ENCODE peak calls at places on chromosomes 3 and 15, in nine cellular contexts. T, V, N, K, C, W, A, O and M are unnamed samples.

GRCh38 chr3:183252973-183253363 is at the start of gene B3GNT5:
- DNase-seq in T (peak), V (no peak), N (peak), K (no peak), C (peak), W (peak), A (no peak), O (peak), M (peak)

GRCh38 chr3:69189487-69189886 is 67.1 kb upstream of the LMOD3 start:
- DNase-seq in T (no peak), V (no peak), N (no peak), K (no peak), C (no peak), W (no peak), A (no peak), O (no peak), M (no peak)

GRCh38 chr3:4935347-4935746 is 43.9 kb upstream of the BHLHE40 start:
- DNase-seq in T (no peak), V (no peak), N (no peak), K (no peak), C (no peak), W (no peak), A (no peak), O (no peak), M (no peak)

GRCh38 chr15:37096878-37097568 is 3.3 kb downstream of the MEIS2 start:
- DNase-seq in T (no peak), V (no peak), N (no peak), K (no peak), C (no peak), W (no peak), A (no peak), O (no peak), M (no peak)

GRCh38 chr3:64224826-64225606 is at the start of gene PRICKLE2:
- DNase-seq in T (no peak), V (no peak), N (no peak), K (no peak), C (peak), W (peak), A (peak), O (peak), M (no peak)

GRCh38 chr3:155007729-155008128 is 72.4 kb upstream of the MME start:
- DNase-seq in T (no peak), V (no peak), N (no peak), K (no peak), C (no peak), W (no peak), A (no peak), O (no peak), M (no peak)

GRCh38 chr3:36647423-36647853 is 116.9 kb downstream of the DCLK3 start:
- DNase-seq in T (no peak), V (no peak), N (no peak), K (no peak), C (no peak), W (no peak), A (no peak), O (no peak), M (no peak)

GRCh38 chr3:37885831-37886230 is 24.2 kb downstream of the CTDSPL start:
- DNase-seq in T (no peak), V (no peak), N (no peak), K (no peak), C (no peak), W (no peak), A (no peak), O (no peak), M (no peak)

GRCh38 chr3:144737281-144737680 is 765.7 kb downstream of the DIPK2A start:
- DNase-seq in T (no peak), V (no peak), N (no peak), K (no peak), C (no peak), W (no peak), A (no peak), O (no peak), M (no peak)

GRCh38 chr3:58021072-58021959 is 13.1 kb downstream of the FLNB start:
- DNase-seq in T (peak), V (no peak), N (no peak), K (no peak), C (no peak), W (no peak), A (no peak), O (no peak), M (no peak)

GRCh38 chr15:65791335-65792129 is 561 bp downstream of the DENND4A start:
- DNase-seq in T (peak), V (peak), N (peak), K (peak), C (peak), W (peak), A (peak), O (peak), M (peak)